ENCODE peak calls at places on chromosomes 5 and 9, in four cellular contexts. B is fibroblast of lung, A is adrenal gland, D is heart left ventricle. I is an unnamed sample.

GRCh38 chr9:95793924-95794828 is 81.3 kb upstream of the ERCC6L2 start:
- DNase-seq in B (peak), A (no peak), D (no peak), I (peak)

GRCh38 chr9:116693233-116693731 is 6.2 kb downstream of the TRIM32 start:
- DNase-seq in B (no peak), A (no peak), D (no peak), I (no peak)

GRCh38 chr5:195401-196160 is 4.3 kb downstream of the LRRC14B start:
- DNase-seq in B (no peak), A (no peak), D (no peak), I (no peak)

GRCh38 chr5:93611900-93612898 is 29.2 kb downstream of the NR2F1 start:
- DNase-seq in B (peak), A (peak), D (no peak), I (peak)

GRCh38 chr5:11504794-11505193 is 399.5 kb downstream of the CTNND2 start:
- DNase-seq in B (no peak), A (no peak), D (no peak), I (peak)

GRCh38 chr9:133968966-133969617 is 23.0 kb downstream of the VAV2 start:
- DNase-seq in B (no peak), A (no peak), D (peak), I (no peak)

GRCh38 chr9:137013571-137013940 is 14.5 kb downstream of the ABCA2 start:
- DNase-seq in B (no peak), A (no peak), D (no peak), I (no peak)

GRCh38 chr9:115847245-115847644 is 306.3 kb upstream of the PAPPA start:
- DNase-seq in B (peak), A (no peak), D (no peak), I (no peak)

GRCh38 chr5:72387985-72388384 is 67.8 kb downstream of the PTCD2 start:
- DNase-seq in B (peak), A (no peak), D (no peak), I (no peak)

GRCh38 chr5:6134281-6134680 is 244.1 kb downstream of the MED10 start:
- DNase-seq in B (no peak), A (no peak), D (no peak), I (no peak)

GRCh38 chr5:45696206-45696836 is at the start of gene HCN1:
- DNase-seq in B (peak), A (peak), D (peak), I (peak)

GRCh38 chr5:998276-998974 is 10.2 kb upstream of the NKD2 start:
- DNase-seq in B (no peak), A (peak), D (peak), I (no peak)

GRCh38 chr5:157533011-157533481 is 42.5 kb downstream of the ADAM19 start:
- DNase-seq in B (no peak), A (no peak), D (peak), I (no peak)

GRCh38 chr9:106862946-106863740 is at the start of gene ZNF462:
- DNase-seq in B (peak), A (peak), D (peak), I (peak)

GRCh38 chr9:112218908-112219307 is 43.8 kb upstream of the SUSD1 start:
- DNase-seq in B (no peak), A (no peak), D (no peak), I (no peak)

GRCh38 chr5:112109331-112109993 is 309.6 kb downstream of the EPB41L4A start:
- DNase-seq in B (peak), A (peak), D (peak), I (peak)

GRCh38 chr5:74541381-74541781 is 99.1 kb downstream of the ENC1 start:
- DNase-seq in B (no peak), A (no peak), D (no peak), I (peak)

GRCh38 chr5:14069021-14069420 is 74.1 kb upstream of the TRIO start:
- DNase-seq in B (no peak), A (peak), D (no peak), I (no peak)

DNA sequence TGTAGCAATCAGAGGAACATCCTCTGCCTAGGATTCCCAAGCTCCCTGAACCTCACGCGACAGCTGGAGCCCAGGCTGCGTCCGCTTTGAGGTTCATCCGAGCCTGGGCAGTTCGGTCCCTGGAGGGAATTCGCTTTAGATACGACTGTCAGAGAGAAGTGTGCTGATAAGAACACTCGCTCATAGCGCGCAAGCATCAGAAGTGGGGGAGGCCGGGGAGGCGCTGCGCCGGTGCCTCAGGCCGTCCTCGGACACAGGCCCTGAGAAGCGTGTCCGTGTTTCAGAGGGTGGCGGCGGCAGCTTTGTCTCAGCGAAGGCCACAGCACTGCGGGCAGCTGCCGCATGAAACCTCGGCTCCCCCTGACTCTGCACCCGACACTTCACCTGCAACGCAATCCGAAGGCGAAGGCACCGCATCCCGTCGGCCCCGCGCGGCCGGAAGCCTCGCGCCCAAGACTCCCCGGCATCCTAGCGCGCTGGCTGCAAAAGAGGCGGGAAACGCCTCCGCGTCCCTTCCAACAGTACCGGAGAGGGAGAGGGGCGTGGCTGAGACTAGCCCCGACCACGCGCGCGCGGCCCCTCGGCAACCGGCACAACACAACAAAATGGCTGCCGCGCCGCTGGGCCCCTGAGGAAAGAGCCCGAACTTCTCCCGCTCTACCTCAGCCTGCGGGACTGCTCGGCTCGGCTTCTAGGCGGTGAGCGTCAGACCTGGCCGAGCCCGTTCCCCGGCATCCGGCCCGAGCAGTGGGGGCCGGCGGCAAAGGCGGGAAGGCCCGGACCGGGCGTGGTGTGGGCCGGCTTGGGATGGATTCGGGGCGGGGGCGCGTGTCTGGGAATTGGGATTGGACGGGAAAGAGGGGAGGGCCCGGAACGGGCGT is at the start of gene CNTRL:
- DNase-seq in B (peak), A (peak), D (peak), I (peak)
- TF ChIP-seq CTCF in B (no peak), A (no peak), D (no peak), I (no peak)

DNA sequence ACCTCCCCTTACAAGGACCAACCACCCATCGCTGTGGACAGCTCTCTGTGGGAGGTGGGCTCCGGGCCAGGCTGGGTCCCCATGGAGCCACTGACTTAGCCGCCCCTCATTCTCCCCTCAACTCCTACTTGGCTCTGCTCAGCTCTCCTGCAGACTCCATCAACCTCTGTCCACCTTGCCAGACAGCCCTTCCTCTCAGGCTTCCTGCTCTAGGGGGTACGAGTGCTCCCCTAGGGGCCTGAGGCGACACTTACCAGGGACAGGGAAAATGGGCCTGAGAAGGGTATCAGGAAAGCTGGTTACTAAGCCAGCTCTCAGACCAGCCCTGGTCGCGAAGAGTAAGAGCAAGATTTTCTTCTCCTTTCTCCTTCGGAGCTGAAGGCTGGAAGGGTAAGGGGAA is 43.9 kb downstream of the SHB start:
- DNase-seq in B (no peak), A (no peak), D (no peak), I (no peak)
- TF ChIP-seq CTCF in B (no peak), A (no peak), D (no peak), I (no peak)

GRCh38 chr9:132641216-132641615 is 28.6 kb downstream of the DDX31 start:
- DNase-seq in B (no peak), A (no peak), D (no peak), I (no peak)

GRCh38 chr9:132645306-132645705 is 24.5 kb downstream of the DDX31 start:
- DNase-seq in B (no peak), A (no peak), D (no peak), I (no peak)

GRCh38 chr9:132646726-132647125 is 23.1 kb downstream of the DDX31 start:
- DNase-seq in B (peak), A (no peak), D (no peak), I (no peak)

GRCh38 chr9:132645711-132646110 is 24.1 kb downstream of the DDX31 start:
- DNase-seq in B (no peak), A (no peak), D (no peak), I (no peak)

GRCh38 chr9:132644251-132644650 is 25.5 kb downstream of the DDX31 start:
- DNase-seq in B (no peak), A (no peak), D (no peak), I (no peak)
- TF ChIP-seq CTCF in B (no peak), A (no peak), D (no peak), I (peak)

GRCh38 chr5:61468483-61468865 is 136.4 kb downstream of the ZSWIM6 start:
- DNase-seq in B (no peak), A (no peak), D (no peak), I (peak)
- TF ChIP-seq CTCF in B (peak), A (no peak), D (no peak), I (peak)

I was measured in A673.